ENCODE peak calls at places on chromosomes 13 and 19, in five cellular contexts. One of them, this sample, is unnamed.
A peak's percentile ranks its signal among the peaks of the same experiment; 100 is the strongest.

GRCh38 chr13:31101511-31102170 is 60.1 kb downstream of the HSPH1 start:
- DNase-seq in H1: no peak
- DNase-seq in HepG2: no peak
- DNase-seq in K562: no peak
- DNase-seq in GM12878: no peak
- DNase-seq in this sample: no peak

GRCh38 chr13:94454906-94455305 is 24.6 kb downstream of the DCT start:
- DNase-seq in K562: no peak
- DNase-seq in HepG2: no peak
- DNase-seq in H1: no peak
- DNase-seq in GM12878: no peak
- DNase-seq in this sample: no peak

GRCh38 chr13:111177803-111178389 is 62.8 kb downstream of the ARHGEF7 start:
- DNase-seq in H1: no peak
- DNase-seq in K562: no peak
- DNase-seq in HepG2: no peak
- DNase-seq in GM12878: no peak
- DNase-seq in this sample: no peak

GRCh38 chr19:44792286-44792685 is 14.6 kb downstream of the CBLC start:
- DNase-seq in GM12878: no peak
- DNase-seq in K562: no peak
- DNase-seq in H1: no peak
- DNase-seq in HepG2: no peak
- DNase-seq in this sample: no peak

GRCh38 chr19:55493052-55493649 is 4.9 kb downstream of the SSC5D start:
- DNase-seq in HepG2: no peak
- DNase-seq in K562: no peak
- DNase-seq in H1: no peak
- DNase-seq in GM12878: no peak
- DNase-seq in this sample: no peak

GRCh38 chr13:73168993-73169401 is 110.2 kb downstream of the KLF5 start:
- DNase-seq in K562: no peak
- DNase-seq in H1: no peak
- DNase-seq in GM12878: no peak
- DNase-seq in HepG2: no peak
- DNase-seq in this sample: no peak

GRCh38 chr19:45995715-45996385 is 583 bp downstream of the CCDC61 start:
- DNase-seq in K562: peak; percentile 28
- DNase-seq in GM12878: no peak
- DNase-seq in H1: no peak
- DNase-seq in HepG2: no peak
- DNase-seq in this sample: no peak

GRCh38 chr13:75480691-75481175 is 1.2 kb downstream of the TBC1D4 start:
- DNase-seq in H1: peak; percentile 61
- DNase-seq in K562: peak; percentile 7
- DNase-seq in GM12878: no peak
- DNase-seq in HepG2: peak; percentile 53
- DNase-seq in this sample: peak; percentile 84

GRCh38 chr19:13208131-13208963 is 58.1 kb downstream of the IER2 start:
- DNase-seq in HepG2: no peak
- DNase-seq in K562: no peak
- DNase-seq in GM12878: peak; percentile 77
- DNase-seq in H1: no peak
- DNase-seq in this sample: no peak

GRCh38 chr19:14155371-14155770 is 19.0 kb upstream of the ASF1B start:
- DNase-seq in GM12878: no peak
- DNase-seq in K562: no peak
- DNase-seq in H1: no peak
- DNase-seq in HepG2: no peak
- DNase-seq in this sample: no peak

GRCh38 chr19:50494186-50495019 is 16.6 kb downstream of the JOSD2 start:
- DNase-seq in GM12878: no peak
- DNase-seq in HepG2: no peak
- DNase-seq in H1: no peak
- DNase-seq in K562: no peak
- DNase-seq in this sample: no peak

GRCh38 chr19:23957660-23958281 is 43.1 kb downstream of the ZNF726 start:
- DNase-seq in GM12878: no peak
- DNase-seq in K562: no peak
- DNase-seq in H1: no peak
- DNase-seq in HepG2: no peak
- DNase-seq in this sample: no peak

GRCh38 chr13:113412440-113412839 is 40.8 kb downstream of the ADPRHL1 start:
- DNase-seq in GM12878: no peak
- DNase-seq in H1: no peak
- DNase-seq in HepG2: no peak
- DNase-seq in K562: no peak
- DNase-seq in this sample: no peak

GRCh38 chr13:90675129-90675528 is 672.4 kb upstream of the MIR17HG start:
- DNase-seq in K562: no peak
- DNase-seq in HepG2: no peak
- DNase-seq in H1: no peak
- DNase-seq in GM12878: no peak
- DNase-seq in this sample: no peak

GRCh38 chr13:60591348-60591747 is 194.3 kb downstream of the TDRD3 start:
- DNase-seq in H1: no peak
- DNase-seq in HepG2: no peak
- DNase-seq in K562: no peak
- DNase-seq in GM12878: no peak
- DNase-seq in this sample: no peak

GRCh38 chr19:3683866-3684816 is 16.1 kb downstream of the PIP5K1C start:
- DNase-seq in H1: no peak
- DNase-seq in GM12878: no peak
- DNase-seq in K562: peak; percentile 86
- DNase-seq in HepG2: no peak
- DNase-seq in this sample: no peak

GRCh38 chr19:798415-799075 is 1.3 kb downstream of the PTBP1 start:
- DNase-seq in HepG2: peak; percentile 43
- DNase-seq in K562: peak; percentile 36
- DNase-seq in GM12878: no peak
- DNase-seq in H1: no peak
- DNase-seq in this sample: no peak

GRCh38 chr19:15247107-15248014 is 15.1 kb upstream of the EPHX3 start:
- DNase-seq in K562: no peak
- DNase-seq in HepG2: peak; percentile 70
- DNase-seq in GM12878: no peak
- DNase-seq in H1: no peak
- DNase-seq in this sample: no peak

GRCh38 chr19:42248270-42249148 is 6.1 kb upstream of the GSK3A start:
- DNase-seq in HepG2: no peak
- DNase-seq in H1: no peak
- DNase-seq in GM12878: no peak
- DNase-seq in K562: no peak
- DNase-seq in this sample: no peak

GRCh38 chr19:42246869-42247630 is 4.6 kb upstream of the GSK3A start:
- DNase-seq in HepG2: no peak
- DNase-seq in GM12878: no peak
- DNase-seq in K562: no peak
- DNase-seq in H1: no peak
- DNase-seq in this sample: no peak

GRCh38 chr19:42244452-42245220 is 2.2 kb upstream of the GSK3A start:
- DNase-seq in H1: peak; percentile 92
- DNase-seq in HepG2: peak; percentile 93
- DNase-seq in GM12878: peak; percentile 85
- DNase-seq in K562: peak; percentile 63
- DNase-seq in this sample: peak; percentile 97

GRCh38 chr19:42247631-42248199 is 5.3 kb upstream of the GSK3A start:
- DNase-seq in H1: no peak
- DNase-seq in K562: no peak
- DNase-seq in GM12878: no peak
- DNase-seq in HepG2: no peak
- DNase-seq in this sample: no peak

GRCh38 chr19:42246143-42246868 is 3.9 kb upstream of the GSK3A start:
- DNase-seq in HepG2: no peak
- DNase-seq in GM12878: no peak
- DNase-seq in K562: peak; percentile 48
- DNase-seq in H1: peak; percentile 77
- DNase-seq in this sample: peak; percentile 88
- H4K20me1 ChIP-seq in HepG2: peaks cover 30% of the 10 kb centered on the region
- H4K20me1 ChIP-seq in GM12878: no peaks in the 10 kb centered on the region
- H4K20me1 ChIP-seq in K562: no peaks in the 10 kb centered on the region
- H4K20me1 ChIP-seq in H1: peaks cover 3% of the 10 kb centered on the region
- H4K20me1 ChIP-seq in this sample: peaks cover 5% of the 10 kb centered on the region

GRCh38 chr13:27171830-27172494 is 351 bp upstream of the USP12 start:
- DNase-seq in GM12878: no peak
- DNase-seq in HepG2: peak; percentile 62
- DNase-seq in H1: peak; percentile 90
- DNase-seq in K562: peak; percentile 77
- DNase-seq in this sample: peak; percentile 89

GRCh38 chr13:27171244-27171829 is at the start of gene USP12:
- DNase-seq in K562: peak; percentile 63
- DNase-seq in HepG2: no peak
- DNase-seq in H1: peak; percentile 76
- DNase-seq in GM12878: no peak
- DNase-seq in this sample: peak; percentile 73

GRCh38 chr13:27170221-27170520 is 1.4 kb downstream of the USP12 start:
- DNase-seq in HepG2: no peak
- DNase-seq in K562: no peak
- DNase-seq in H1: no peak
- DNase-seq in GM12878: no peak
- DNase-seq in this sample: no peak

GRCh38 chr13:27170521-27171243 is 929 bp downstream of the USP12 start:
- DNase-seq in GM12878: no peak
- DNase-seq in H1: peak; percentile 83
- DNase-seq in HepG2: peak; percentile 33
- DNase-seq in K562: peak; percentile 32
- DNase-seq in this sample: peak; percentile 79

DNA sequence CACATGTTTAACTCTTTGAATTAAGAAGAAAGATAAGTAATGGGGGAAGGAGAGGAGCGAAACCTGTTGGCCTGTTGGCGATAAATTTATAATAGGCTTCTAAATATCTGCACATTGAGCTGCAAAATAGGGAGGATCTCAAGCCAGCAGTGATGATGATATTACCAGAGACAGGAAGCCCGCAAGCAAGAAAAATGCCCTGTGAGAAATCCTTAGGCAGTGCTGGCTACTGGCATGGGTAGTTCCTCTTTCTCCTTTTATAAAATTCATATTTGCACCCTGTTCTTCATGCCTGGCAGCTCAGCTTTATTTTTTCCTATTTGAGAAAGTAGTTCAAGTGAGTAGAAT is 858 bp upstream of the USP12 start:
- DNase-seq in HepG2: no peak
- DNase-seq in GM12878: no peak
- DNase-seq in H1: no peak
- DNase-seq in K562: no peak
- DNase-seq in this sample: no peak
- TF ChIP-seq CREB1 in HepG2: no peak
- TF ChIP-seq CREB1 in GM12878: no peak
- TF ChIP-seq CREB1 in H1: no peak
- TF ChIP-seq CREB1 in K562: no peak
- TF ChIP-seq CREB1 in this sample: no peak

GRCh38 chr19:18761531-18762110 is 29.5 kb downstream of the COMP start:
- DNase-seq in K562: no peak
- DNase-seq in H1: no peak
- DNase-seq in GM12878: no peak
- DNase-seq in HepG2: no peak
- DNase-seq in this sample: no peak

GRCh38 chr19:18765224-18765623 is 25.9 kb downstream of the COMP start:
- DNase-seq in H1: no peak
- DNase-seq in K562: no peak
- DNase-seq in GM12878: no peak
- DNase-seq in HepG2: no peak
- DNase-seq in this sample: no peak

GRCh38 chr19:18762125-18763023 is 28.7 kb downstream of the COMP start:
- DNase-seq in K562: no peak
- DNase-seq in GM12878: no peak
- DNase-seq in HepG2: peak; percentile 63
- DNase-seq in H1: no peak
- DNase-seq in this sample: peak; percentile 65

GRCh38 chr19:18764591-18765051 is 26.5 kb downstream of the COMP start:
- DNase-seq in GM12878: no peak
- DNase-seq in HepG2: no peak
- DNase-seq in K562: no peak
- DNase-seq in H1: no peak
- DNase-seq in this sample: no peak

DNA sequence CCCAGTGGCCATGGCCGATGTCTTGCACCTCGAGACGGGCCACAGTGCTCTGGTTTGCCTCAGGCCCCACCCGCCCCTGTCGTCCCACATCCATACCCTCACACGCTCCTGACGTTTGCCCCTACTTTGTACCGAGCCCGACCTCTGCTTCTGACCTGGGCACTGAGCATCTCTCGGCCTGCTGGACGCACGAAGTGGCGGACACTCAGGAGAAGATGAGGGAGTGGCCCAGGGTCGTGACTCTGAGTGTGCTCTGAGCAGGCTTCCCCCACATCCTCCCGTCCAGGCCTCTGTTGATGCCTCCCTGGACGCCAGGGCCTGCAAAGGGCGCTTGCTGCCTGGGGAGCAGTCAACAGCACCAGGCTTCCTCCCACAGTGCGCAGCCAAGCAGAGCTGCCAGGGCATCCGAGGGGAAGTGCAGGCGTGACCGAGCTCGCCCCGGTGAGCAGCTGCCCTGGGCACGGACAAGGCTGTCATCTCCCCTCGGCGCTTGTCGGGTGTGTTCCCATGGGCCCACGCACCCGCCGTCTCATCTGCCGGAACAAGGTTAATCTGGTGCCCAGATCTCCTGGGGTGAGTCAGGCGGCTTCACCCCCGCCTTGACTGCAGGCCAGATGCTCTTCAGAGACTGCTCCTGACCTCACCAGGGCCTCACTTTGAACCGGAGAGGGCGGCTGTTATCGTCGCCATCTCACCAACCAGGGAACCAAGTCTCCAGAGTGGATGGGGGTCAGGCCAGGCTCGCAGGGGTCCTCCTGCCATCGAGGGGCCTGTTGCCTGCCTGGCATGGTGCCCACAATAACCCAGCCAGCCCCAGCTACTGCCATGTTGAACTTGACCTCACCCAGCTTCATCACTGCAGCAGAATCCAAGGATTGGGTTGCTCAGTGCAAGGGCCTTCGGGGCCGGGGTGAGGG is 27.2 kb downstream of the COMP start:
- DNase-seq in GM12878: no peak
- DNase-seq in HepG2: no peak
- DNase-seq in K562: peak; percentile 73
- DNase-seq in H1: no peak
- DNase-seq in this sample: no peak
- H2AFZ ChIP-seq in GM12878: no peak overlapping the region
- H2AFZ ChIP-seq in HepG2: no peak overlapping the region
- H2AFZ ChIP-seq in K562: no peak overlapping the region
- H2AFZ ChIP-seq in H1: no peak overlapping the region
- H2AFZ ChIP-seq in this sample: no peak overlapping the region

DNA sequence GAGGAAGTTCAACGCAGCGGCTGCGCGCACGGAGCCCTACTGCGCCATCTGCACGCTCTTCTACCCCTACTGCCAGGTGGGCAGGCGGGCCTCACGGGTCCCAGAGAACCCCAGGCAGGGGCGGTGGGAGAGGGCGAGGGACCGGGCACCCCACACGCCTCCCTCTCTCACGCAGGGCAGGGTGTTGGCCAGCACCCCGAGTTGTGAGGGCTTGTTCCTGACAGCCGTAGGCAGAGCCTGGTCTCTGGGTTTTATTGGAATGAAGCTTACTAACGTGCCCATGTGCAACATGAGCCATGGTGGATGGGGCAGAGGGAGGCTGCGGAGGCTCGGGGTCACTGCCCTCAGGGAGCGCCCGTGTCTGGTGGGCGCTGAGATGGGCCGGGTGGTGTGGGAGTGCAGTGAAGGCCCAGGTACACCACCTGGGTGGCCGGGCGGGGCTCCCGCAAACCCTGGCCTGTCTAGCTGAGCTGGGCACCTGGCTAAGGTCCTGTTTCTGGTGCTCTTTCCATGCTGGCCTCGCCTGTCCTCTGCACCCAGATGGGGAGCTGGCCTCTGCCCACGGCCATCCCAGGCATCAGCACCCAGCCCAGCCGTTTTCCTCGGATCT is 165.2 kb downstream of the KDM4B start:
- DNase-seq in K562: no peak
- DNase-seq in HepG2: no peak
- DNase-seq in H1: no peak
- DNase-seq in GM12878: no peak
- DNase-seq in this sample: no peak
- H4K20me1 ChIP-seq in K562: no peaks in the 10 kb centered on the region
- H4K20me1 ChIP-seq in HepG2: no peaks in the 10 kb centered on the region
- H4K20me1 ChIP-seq in H1: no peaks in the 10 kb centered on the region
- H4K20me1 ChIP-seq in GM12878: no peaks in the 10 kb centered on the region
- H4K20me1 ChIP-seq in this sample: no peaks in the 10 kb centered on the region

This sample was measured in GM23338.